ENCODE peak calls at places on chromosome 11, in seven cellular contexts. A is kidney; G is fibroblast of gingiva; Z is GF-D8; P is AG04450; Y is stimulated activated CD4-positive, alpha-beta T cell treated with anti-CD3 and anti-CD28 coated beads, Interleukin-15, amount 100 ng/mL, for 1 hour; Q is AG10803. R is an unnamed sample.

GRCh38 chr11:112229746-112230433 is 3.7 kb downstream of the PTS start:
- DNase-seq in A (no peak), G (peak), Z (no peak), P (peak), Y (no peak), Q (peak), R (no peak)

GRCh38 chr11:123461164-123461563 is 31.1 kb downstream of the GRAMD1B start:
- DNase-seq in A (no peak), G (peak), Z (no peak), P (no peak), Y (no peak), Q (peak), R (no peak)

GRCh38 chr11:62719302-62719978 is 7.8 kb downstream of the HNRNPUL2 start:
- DNase-seq in A (no peak), G (peak), Z (no peak), P (no peak), Y (no peak), Q (peak), R (no peak)

GRCh38 chr11:88089134-88089533 is 86.1 kb downstream of the RAB38 start:
- DNase-seq in A (no peak), G (peak), Z (no peak), P (no peak), Y (no peak), Q (no peak), R (no peak)

GRCh38 chr11:124920870-124921609 is 2.0 kb downstream of the HEPN1 start:
- DNase-seq in A (peak), G (peak), Z (no peak), P (no peak), Y (peak), Q (peak), R (peak)

GRCh38 chr11:65315204-65315865 is 669 bp downstream of the CDC42EP2 start:
- DNase-seq in A (peak), G (peak), Z (peak), P (no peak), Y (peak), Q (peak), R (peak)

GRCh38 chr11:36056160-36056751 is 112.4 kb downstream of the LDLRAD3 start:
- DNase-seq in A (no peak), G (peak), Z (no peak), P (no peak), Y (no peak), Q (peak), R (no peak)

GRCh38 chr11:114790910-114791309 is 112.6 kb downstream of the NXPE2 start:
- DNase-seq in A (no peak), G (no peak), Z (no peak), P (no peak), Y (no peak), Q (no peak), R (no peak)

GRCh38 chr11:61526956-61527731 is 18.6 kb downstream of the LRRC10B start:
- DNase-seq in A (no peak), G (no peak), Z (no peak), P (no peak), Y (no peak), Q (no peak), R (no peak)

GRCh38 chr11:17989306-17989705 is 23.5 kb downstream of the SERGEF start:
- DNase-seq in A (no peak), G (no peak), Z (no peak), P (no peak), Y (no peak), Q (no peak), R (no peak)

GRCh38 chr11:65150513-65151271 is 16.4 kb upstream of the SYVN1 start:
- DNase-seq in A (peak), G (peak), Z (peak), P (no peak), Y (no peak), Q (peak), R (peak)

GRCh38 chr11:134822930-134823329 is 410.9 kb upstream of the B3GAT1 start:
- DNase-seq in A (no peak), G (no peak), Z (no peak), P (no peak), Y (no peak), Q (no peak), R (no peak)

GRCh38 chr11:133945087-133945974 is 11.4 kb downstream of the IGSF9B start:
- DNase-seq in A (peak), G (no peak), Z (no peak), P (no peak), Y (peak), Q (peak), R (no peak)

GRCh38 chr11:65928667-65929066 is 9.4 kb downstream of the DRAP1 start:
- DNase-seq in A (no peak), G (no peak), Z (no peak), P (no peak), Y (no peak), Q (no peak), R (no peak)

GRCh38 chr11:102470257-102470656 is 17.7 kb upstream of the TMEM123 start:
- DNase-seq in A (no peak), G (no peak), Z (no peak), P (no peak), Y (no peak), Q (no peak), R (no peak)

GRCh38 chr11:29395555-29396072 is 621.2 kb downstream of the KCNA4 start:
- DNase-seq in A (no peak), G (no peak), Z (no peak), P (no peak), Y (no peak), Q (no peak), R (no peak)

GRCh38 chr11:37449146-37449545 is 851.1 kb upstream of the RAG2 start:
- DNase-seq in A (no peak), G (peak), Z (no peak), P (peak), Y (no peak), Q (peak), R (peak)

GRCh38 chr11:65553301-65554001 is 4.7 kb downstream of the LTBP3 start:
- DNase-seq in A (peak), G (no peak), Z (no peak), P (no peak), Y (peak), Q (no peak), R (no peak)

GRCh38 chr11:106986261-106986660 is 32.0 kb downstream of the GUCY1A2 start:
- DNase-seq in A (no peak), G (no peak), Z (no peak), P (no peak), Y (no peak), Q (peak), R (no peak)

GRCh38 chr11:11552688-11553087 is 69.1 kb downstream of the GALNT18 start:
- DNase-seq in A (no peak), G (no peak), Z (no peak), P (no peak), Y (no peak), Q (no peak), R (no peak)

GRCh38 chr11:104813532-104813931 is 84.7 kb downstream of the CASP12 start:
- DNase-seq in A (no peak), G (no peak), Z (no peak), P (no peak), Y (no peak), Q (no peak), R (no peak)

GRCh38 chr11:57913713-57914704 is 109.7 kb upstream of the OR9Q1 start:
- DNase-seq in A (no peak), G (no peak), Z (no peak), P (no peak), Y (no peak), Q (no peak), R (no peak)

GRCh38 chr11:87428266-87428665 is 390.5 kb downstream of the TMEM135 start:
- DNase-seq in A (no peak), G (no peak), Z (no peak), P (no peak), Y (no peak), Q (peak), R (no peak)

GRCh38 chr11:86174101-86175046 is 70.2 kb upstream of the EED start:
- DNase-seq in A (peak), G (peak), Z (no peak), P (peak), Y (no peak), Q (peak), R (no peak)

GRCh38 chr11:118618991-118619375 is 11.6 kb downstream of the PHLDB1 start:
- DNase-seq in A (peak), G (peak), Z (no peak), P (no peak), Y (no peak), Q (peak), R (no peak)

GRCh38 chr11:108854366-108854765 is 189.5 kb downstream of the DDX10 start:
- DNase-seq in A (no peak), G (no peak), Z (no peak), P (no peak), Y (no peak), Q (peak), R (no peak)

GRCh38 chr11:124716596-124716995 is 23.1 kb upstream of the NRGN start:
- DNase-seq in A (no peak), G (no peak), Z (peak), P (no peak), Y (no peak), Q (peak), R (no peak)

GRCh38 chr11:83292709-83293435 is 6.7 kb upstream of the CCDC90B start:
- DNase-seq in A (no peak), G (peak), Z (no peak), P (peak), Y (no peak), Q (peak), R (no peak)

GRCh38 chr11:124983674-124984511 is 29.9 kb downstream of the CCDC15 start:
- DNase-seq in A (peak), G (no peak), Z (no peak), P (no peak), Y (no peak), Q (no peak), R (no peak)